ENCODE peak calls at places on chromosomes 4 and X, in eight cellular contexts. E is stomach, N is thyroid gland, P is lung, W is uterus, Z is breast epithelium, S is left lung, B is colonic mucosa. L is an unnamed sample.

GRCh38 chr4:31107362-31107761 is 387.2 kb downstream of the PCDH7 start:
- DNase-seq in N (no peak), S (no peak), B (no peak), E (no peak), P (no peak), Z (no peak), W (no peak), L (no peak)

GRCh38 chrX:108033890-108034289 is 11.0 kb upstream of the VSIG1 start:
- DNase-seq in N (no peak), E (no peak), W (no peak), Z (no peak), B (no peak), S (no peak), P (no peak), L (no peak)

GRCh38 chrX:24494544-24495113 is 29.5 kb downstream of the PDK3 start:
- DNase-seq in B (peak; percentile 71), E (no peak), W (peak; percentile 41), P (no peak), S (no peak), N (no peak), Z (peak; percentile 46), L (no peak)

GRCh38 chr4:182716207-182716606 is 201.0 kb downstream of the DCTD start:
- DNase-seq in B (no peak), S (no peak), P (no peak), E (no peak), N (no peak), W (no peak), Z (no peak), L (no peak)

GRCh38 chr4:87901426-87901825 is 68.7 kb downstream of the MEPE start:
- DNase-seq in W (no peak), Z (no peak), E (no peak), P (no peak), N (no peak), B (no peak), S (no peak), L (no peak)

GRCh38 chrX:9338986-9339385 is 125.9 kb upstream of the TBL1X start:
- DNase-seq in N (no peak), S (no peak), Z (no peak), B (no peak), P (no peak), E (no peak), W (no peak), L (no peak)

GRCh38 chr4:68271851-68272756 is 26.6 kb upstream of the TMPRSS11B start:
- DNase-seq in S (no peak), P (no peak), W (no peak), E (no peak), N (no peak), Z (no peak), B (no peak), L (peak; percentile 49)

GRCh38 chr4:44493924-44494323 is 45.3 kb upstream of the KCTD8 start:
- DNase-seq in P (no peak), Z (no peak), W (no peak), N (peak; percentile 29), B (no peak), E (no peak), S (no peak), L (peak; percentile 22)

GRCh38 chrX:17078031-17078730 is 131.7 kb downstream of the REPS2 start:
- DNase-seq in N (no peak), B (no peak), E (no peak), P (no peak), W (no peak), S (no peak), Z (no peak), L (no peak)

GRCh38 chr4:146585761-146586333 is 52.8 kb upstream of the POU4F2 start:
- DNase-seq in Z (no peak), N (no peak), W (no peak), E (no peak), S (no peak), B (no peak), P (no peak), L (no peak)

GRCh38 chr4:19285146-19285545 is 966.6 kb upstream of the SLIT2 start:
- DNase-seq in Z (no peak), P (no peak), N (no peak), E (no peak), S (no peak), B (no peak), W (no peak), L (no peak)

GRCh38 chr4:75733369-75733768 is 9.0 kb downstream of the USO1 start:
- DNase-seq in N (no peak), Z (no peak), S (no peak), P (no peak), B (no peak), W (no peak), E (no peak), L (no peak)

GRCh38 chr4:25770844-25771243 is 91.9 kb downstream of the SEL1L3 start:
- DNase-seq in S (no peak), W (no peak), Z (no peak), B (no peak), N (no peak), E (no peak), P (no peak), L (no peak)

GRCh38 chr4:76723916-76724315 is 174.0 kb downstream of the SOWAHB start:
- DNase-seq in P (no peak), S (no peak), Z (peak; percentile 74), E (no peak), W (no peak), N (no peak), B (no peak), L (no peak)

GRCh38 chr4:142353149-142353738 is 492.9 kb downstream of the INPP4B start:
- DNase-seq in S (no peak), B (no peak), N (no peak), E (no peak), P (no peak), Z (no peak), W (no peak), L (no peak)

DNA sequence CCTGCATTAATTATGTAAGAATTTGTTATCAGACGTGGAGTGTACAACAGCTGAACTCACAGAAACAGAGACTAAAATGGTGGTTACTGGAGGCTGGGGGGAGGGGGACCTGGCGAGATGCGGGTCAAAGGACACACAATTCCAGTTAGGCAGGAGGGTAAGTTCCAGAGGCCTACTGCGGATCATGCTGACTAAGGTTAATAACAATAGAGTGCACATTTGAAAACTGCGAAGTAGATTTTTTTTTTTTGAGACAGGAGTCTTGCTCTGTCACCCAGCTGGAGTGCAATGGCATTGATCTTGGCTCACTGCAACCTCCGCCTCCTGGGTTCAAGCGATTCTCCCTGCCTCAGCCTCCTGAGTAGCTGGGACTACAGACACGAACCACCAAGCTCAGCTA is 7.6 kb downstream of the AGA start:
- DNase-seq in E (no peak), N (no peak), Z (no peak), B (no peak), S (no peak), W (no peak), P (no peak), L (no peak)
- H3K4me3 ChIP-seq in E (no peak overlapping the region), N (no peak overlapping the region), Z (no peak overlapping the region), B (no peak overlapping the region), S (no peak overlapping the region), W (no peak overlapping the region), P (no peak overlapping the region), L (no peak overlapping the region)

DNA sequence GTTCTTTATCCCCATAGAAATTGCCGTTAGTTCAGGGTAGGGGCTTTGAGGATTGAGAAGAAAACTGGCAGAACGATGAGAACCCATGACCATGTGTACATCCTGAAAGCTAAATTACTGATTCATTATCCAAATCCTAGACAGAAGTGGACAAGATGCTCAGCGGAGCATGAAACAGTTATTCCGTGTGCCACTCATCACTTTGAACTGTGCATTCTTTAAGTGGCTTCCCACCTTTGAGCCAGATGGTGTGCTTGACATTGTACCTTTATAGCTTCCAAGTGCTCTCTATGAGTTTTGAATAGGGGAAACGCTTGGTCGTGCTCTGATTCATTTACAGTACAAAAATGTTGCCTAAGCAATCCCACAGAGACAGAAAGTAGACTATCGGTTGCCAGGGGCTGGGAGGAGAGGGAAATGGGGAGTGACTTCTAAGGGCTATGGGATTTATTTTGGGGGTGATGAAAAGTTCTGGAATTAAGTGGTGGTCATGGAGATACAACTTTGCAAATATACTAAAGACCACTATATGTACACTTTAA is 100.0 kb downstream of the DOCK11 start:
- DNase-seq in E (no peak), W (no peak), S (no peak), B (no peak), Z (no peak), P (no peak), N (no peak), L (no peak)
- H3K4me1 ChIP-seq in E (no peaks in the 10 kb centered on the region), W (no peaks in the 10 kb centered on the region), S (no peaks in the 10 kb centered on the region), B (no peaks in the 10 kb centered on the region), Z (no peaks in the 10 kb centered on the region), P (no peaks in the 10 kb centered on the region), N (no peaks in the 10 kb centered on the region), L (no peaks in the 10 kb centered on the region)

GRCh38 chr4:150078996-150079581 is 844 bp downstream of the DCLK2 start:
- DNase-seq in B (peak; percentile 43), S (peak; percentile 39), E (no peak), Z (no peak), P (peak; percentile 31), N (peak; percentile 56), W (peak; percentile 40), L (peak; percentile 38)
- TF ChIP-seq CTCF in B (no peak), S (no peak), E (no peak), Z (no peak), P (no peak), N (no peak), W (no peak), L (peak; percentile 5)

DNA sequence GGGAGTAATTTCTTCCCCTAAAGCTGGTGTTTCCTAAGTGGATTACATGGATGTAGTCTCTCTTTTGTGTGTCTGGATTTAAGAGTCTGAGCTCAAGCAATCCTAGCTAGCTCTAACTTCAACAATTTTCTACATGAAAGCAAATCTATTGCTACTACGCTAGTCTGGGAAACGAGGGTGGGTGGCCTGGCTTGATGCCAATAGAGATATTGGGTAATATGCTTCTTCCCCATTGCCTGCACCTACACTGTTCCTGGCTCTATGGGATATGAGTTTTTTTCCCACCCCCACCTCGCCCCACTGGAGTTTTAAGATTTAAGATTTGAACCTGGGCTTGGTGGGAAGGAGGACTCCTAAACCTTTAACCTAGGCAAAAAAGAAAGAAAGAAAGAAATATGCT is 158.8 kb downstream of the RBM46 start:
- DNase-seq in W (no peak), P (no peak), B (no peak), N (no peak), Z (no peak), E (no peak), S (no peak), L (no peak)
- H3K4me3 ChIP-seq in W (no peak overlapping the region), P (no peak overlapping the region), B (no peak overlapping the region), N (no peak overlapping the region), Z (no peak overlapping the region), E (no peak overlapping the region), S (no peak overlapping the region), L (no peak overlapping the region)

DNA sequence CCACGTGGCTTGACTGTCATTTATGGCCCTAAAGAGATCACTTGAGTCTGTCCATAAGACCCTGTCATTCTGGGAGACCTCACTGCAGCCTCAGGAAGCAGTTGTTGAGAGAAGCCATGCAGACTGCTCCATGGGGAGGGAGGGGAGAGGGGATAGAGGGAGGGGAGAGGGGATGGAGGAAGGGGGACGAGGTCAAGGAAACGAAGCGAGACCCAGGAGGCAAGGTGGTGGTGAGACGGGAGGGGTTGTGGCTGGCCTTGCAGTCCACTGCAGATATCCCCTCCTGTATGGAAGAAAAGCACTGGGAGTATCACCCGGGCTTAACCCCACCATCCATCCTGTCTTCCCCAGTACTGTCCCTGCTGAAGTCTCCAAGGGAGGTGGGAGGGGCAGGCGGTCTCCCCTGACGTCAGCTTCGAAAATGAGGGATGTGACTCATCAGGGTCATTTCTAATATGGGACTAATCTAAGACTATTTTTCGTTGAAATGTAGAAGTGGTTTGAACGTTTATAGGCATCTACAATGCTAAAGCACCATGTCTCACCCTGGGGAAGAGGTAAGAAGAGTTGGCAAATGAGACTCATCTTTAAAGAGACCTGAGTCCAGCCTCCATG is 5.6 kb downstream of the TMEM255A start:
- DNase-seq in W (no peak), E (no peak), Z (no peak), N (no peak), B (no peak), S (no peak), P (no peak), L (no peak)
- H3K4me1 ChIP-seq in W (no peaks in the 10 kb centered on the region), E (peaks cover 19% of the 10 kb centered on the region), Z (no peaks in the 10 kb centered on the region), N (peaks cover 4% of the 10 kb centered on the region), B (no peaks in the 10 kb centered on the region), S (no peaks in the 10 kb centered on the region), P (no peaks in the 10 kb centered on the region), L (no peaks in the 10 kb centered on the region)

L was measured in Caco-2.